ENCODE peak calls at places on chromosome 11, in ten cellular contexts. One of them, this sample, is unnamed.

GRCh38 chr11:33631749-33632091 is 68.9 kb downstream of the C11orf91 start:
- DNase-seq in RWPE1: no peak
- DNase-seq in MCF 10A: no peak
- DNase-seq in CD8-positive, alpha-beta T cell: no peak
- DNase-seq in AG04450: no peak
- DNase-seq in T-cell: no peak
- DNase-seq in caudate nucleus: no peak
- DNase-seq in OCI-M1: no peak
- DNase-seq in stimulated activated CD4-positive, alpha-beta T cell treated with anti-CD3 and anti-CD28 coated beads, Interleukin-1b, Interleukin-23, amount 100 ng/mL, for 1 hour: no peak
- DNase-seq in AG08395: no peak
- DNase-seq in this sample: no peak

GRCh38 chr11:95093548-95093947 is 3.9 kb downstream of the ENDOD1 start:
- DNase-seq in RWPE1: no peak
- DNase-seq in MCF 10A: no peak
- DNase-seq in CD8-positive, alpha-beta T cell: no peak
- DNase-seq in AG04450: no peak
- DNase-seq in T-cell: no peak
- DNase-seq in caudate nucleus: no peak
- DNase-seq in OCI-M1: no peak
- DNase-seq in stimulated activated CD4-positive, alpha-beta T cell treated with anti-CD3 and anti-CD28 coated beads, Interleukin-1b, Interleukin-23, amount 100 ng/mL, for 1 hour: no peak
- DNase-seq in AG08395: no peak
- DNase-seq in this sample: no peak

GRCh38 chr11:14499178-14499559 is 442 bp downstream of the COPB1 start:
- DNase-seq in RWPE1: peak
- DNase-seq in MCF 10A: peak
- DNase-seq in CD8-positive, alpha-beta T cell: peak
- DNase-seq in AG04450: no peak
- DNase-seq in T-cell: peak
- DNase-seq in caudate nucleus: peak
- DNase-seq in OCI-M1: peak
- DNase-seq in stimulated activated CD4-positive, alpha-beta T cell treated with anti-CD3 and anti-CD28 coated beads, Interleukin-1b, Interleukin-23, amount 100 ng/mL, for 1 hour: no peak
- DNase-seq in AG08395: peak
- DNase-seq in this sample: peak

GRCh38 chr11:102010776-102011500 is 36.3 kb upstream of the CFAP300 start:
- DNase-seq in RWPE1: peak
- DNase-seq in MCF 10A: peak
- DNase-seq in CD8-positive, alpha-beta T cell: no peak
- DNase-seq in AG04450: peak
- DNase-seq in T-cell: no peak
- DNase-seq in caudate nucleus: no peak
- DNase-seq in OCI-M1: no peak
- DNase-seq in stimulated activated CD4-positive, alpha-beta T cell treated with anti-CD3 and anti-CD28 coated beads, Interleukin-1b, Interleukin-23, amount 100 ng/mL, for 1 hour: no peak
- DNase-seq in AG08395: peak
- DNase-seq in this sample: peak

GRCh38 chr11:73734996-73735395 is 25.9 kb downstream of the RAB6A start:
- DNase-seq in RWPE1: no peak
- DNase-seq in MCF 10A: no peak
- DNase-seq in CD8-positive, alpha-beta T cell: no peak
- DNase-seq in AG04450: no peak
- DNase-seq in T-cell: no peak
- DNase-seq in caudate nucleus: no peak
- DNase-seq in OCI-M1: no peak
- DNase-seq in stimulated activated CD4-positive, alpha-beta T cell treated with anti-CD3 and anti-CD28 coated beads, Interleukin-1b, Interleukin-23, amount 100 ng/mL, for 1 hour: no peak
- DNase-seq in AG08395: peak
- DNase-seq in this sample: peak

GRCh38 chr11:19719960-19720359 is 7.3 kb downstream of the NAV2 start:
- DNase-seq in RWPE1: no peak
- DNase-seq in MCF 10A: peak
- DNase-seq in CD8-positive, alpha-beta T cell: no peak
- DNase-seq in AG04450: no peak
- DNase-seq in T-cell: no peak
- DNase-seq in caudate nucleus: peak
- DNase-seq in OCI-M1: no peak
- DNase-seq in stimulated activated CD4-positive, alpha-beta T cell treated with anti-CD3 and anti-CD28 coated beads, Interleukin-1b, Interleukin-23, amount 100 ng/mL, for 1 hour: no peak
- DNase-seq in AG08395: no peak
- DNase-seq in this sample: no peak

GRCh38 chr11:123544631-123545375 is 109.6 kb downstream of the SCN3B start:
- DNase-seq in RWPE1: no peak
- DNase-seq in MCF 10A: no peak
- DNase-seq in CD8-positive, alpha-beta T cell: no peak
- DNase-seq in AG04450: no peak
- DNase-seq in T-cell: no peak
- DNase-seq in caudate nucleus: peak
- DNase-seq in OCI-M1: no peak
- DNase-seq in stimulated activated CD4-positive, alpha-beta T cell treated with anti-CD3 and anti-CD28 coated beads, Interleukin-1b, Interleukin-23, amount 100 ng/mL, for 1 hour: no peak
- DNase-seq in AG08395: no peak
- DNase-seq in this sample: no peak

GRCh38 chr11:30465623-30466022 is 120.5 kb downstream of the MPPED2 start:
- DNase-seq in RWPE1: no peak
- DNase-seq in MCF 10A: no peak
- DNase-seq in CD8-positive, alpha-beta T cell: no peak
- DNase-seq in AG04450: no peak
- DNase-seq in T-cell: no peak
- DNase-seq in caudate nucleus: no peak
- DNase-seq in OCI-M1: no peak
- DNase-seq in stimulated activated CD4-positive, alpha-beta T cell treated with anti-CD3 and anti-CD28 coated beads, Interleukin-1b, Interleukin-23, amount 100 ng/mL, for 1 hour: no peak
- DNase-seq in AG08395: no peak
- DNase-seq in this sample: no peak

GRCh38 chr11:126083829-126084607 is 21.4 kb upstream of the CDON start:
- DNase-seq in RWPE1: no peak
- DNase-seq in MCF 10A: no peak
- DNase-seq in CD8-positive, alpha-beta T cell: peak
- DNase-seq in AG04450: no peak
- DNase-seq in T-cell: peak
- DNase-seq in caudate nucleus: peak
- DNase-seq in OCI-M1: no peak
- DNase-seq in stimulated activated CD4-positive, alpha-beta T cell treated with anti-CD3 and anti-CD28 coated beads, Interleukin-1b, Interleukin-23, amount 100 ng/mL, for 1 hour: no peak
- DNase-seq in AG08395: no peak
- DNase-seq in this sample: no peak

GRCh38 chr11:47204633-47204989 is 10.2 kb upstream of the DDB2 start:
- DNase-seq in RWPE1: peak
- DNase-seq in MCF 10A: peak
- DNase-seq in CD8-positive, alpha-beta T cell: no peak
- DNase-seq in AG04450: peak
- DNase-seq in T-cell: no peak
- DNase-seq in caudate nucleus: no peak
- DNase-seq in OCI-M1: no peak
- DNase-seq in stimulated activated CD4-positive, alpha-beta T cell treated with anti-CD3 and anti-CD28 coated beads, Interleukin-1b, Interleukin-23, amount 100 ng/mL, for 1 hour: no peak
- DNase-seq in AG08395: peak
- DNase-seq in this sample: peak

GRCh38 chr11:118651820-118652219 is 27.6 kb downstream of the TREH start:
- DNase-seq in RWPE1: no peak
- DNase-seq in MCF 10A: no peak
- DNase-seq in CD8-positive, alpha-beta T cell: no peak
- DNase-seq in AG04450: no peak
- DNase-seq in T-cell: no peak
- DNase-seq in caudate nucleus: no peak
- DNase-seq in OCI-M1: no peak
- DNase-seq in stimulated activated CD4-positive, alpha-beta T cell treated with anti-CD3 and anti-CD28 coated beads, Interleukin-1b, Interleukin-23, amount 100 ng/mL, for 1 hour: no peak
- DNase-seq in AG08395: no peak
- DNase-seq in this sample: no peak

GRCh38 chr11:30775123-30775522 is 189.0 kb upstream of the MPPED2 start:
- DNase-seq in RWPE1: no peak
- DNase-seq in MCF 10A: no peak
- DNase-seq in CD8-positive, alpha-beta T cell: no peak
- DNase-seq in AG04450: no peak
- DNase-seq in T-cell: no peak
- DNase-seq in caudate nucleus: no peak
- DNase-seq in OCI-M1: no peak
- DNase-seq in stimulated activated CD4-positive, alpha-beta T cell treated with anti-CD3 and anti-CD28 coated beads, Interleukin-1b, Interleukin-23, amount 100 ng/mL, for 1 hour: no peak
- DNase-seq in AG08395: no peak
- DNase-seq in this sample: no peak